ENCODE peak calls at places on chromosomes 12 and 14, in ten cellular contexts. One of them, this sample, is unnamed. For H3K9me3, the result is how much of the 10 kb centered on the place peaks cover.

GRCh38 chr14:77909911-77910310 is 110.0 kb downstream of the ADCK1 start:
- DNase-seq in ovary: no peak
- DNase-seq in K562: no peak
- DNase-seq in BE2C: no peak
- DNase-seq in heart right ventricle: no peak
- DNase-seq in RWPE2: no peak
- DNase-seq in Panc1: no peak
- DNase-seq in heart left ventricle: no peak
- DNase-seq in endothelial cell of umbilical vein: no peak
- DNase-seq in body of pancreas: no peak
- DNase-seq in this sample: no peak

GRCh38 chr12:16581416-16581815 is 24.5 kb downstream of the LMO3 start:
- DNase-seq in K562: no peak
- DNase-seq in BE2C: no peak
- DNase-seq in Panc1: no peak
- DNase-seq in ovary: no peak
- DNase-seq in endothelial cell of umbilical vein: no peak
- DNase-seq in RWPE2: no peak
- DNase-seq in heart left ventricle: no peak
- DNase-seq in body of pancreas: no peak
- DNase-seq in heart right ventricle: no peak
- DNase-seq in this sample: no peak

GRCh38 chr12:19130224-19131019 is 889 bp downstream of the PLEKHA5 start:
- DNase-seq in Panc1: no peak
- DNase-seq in RWPE2: no peak
- DNase-seq in endothelial cell of umbilical vein: peak
- DNase-seq in BE2C: peak
- DNase-seq in K562: peak
- DNase-seq in heart right ventricle: peak
- DNase-seq in ovary: peak
- DNase-seq in heart left ventricle: peak
- DNase-seq in body of pancreas: peak
- DNase-seq in this sample: no peak

GRCh38 chr14:75518625-75519024 is 3.6 kb upstream of the BATF start:
- DNase-seq in endothelial cell of umbilical vein: peak
- DNase-seq in heart left ventricle: no peak
- DNase-seq in Panc1: peak
- DNase-seq in body of pancreas: no peak
- DNase-seq in BE2C: no peak
- DNase-seq in ovary: no peak
- DNase-seq in heart right ventricle: no peak
- DNase-seq in RWPE2: no peak
- DNase-seq in K562: peak
- DNase-seq in this sample: no peak

GRCh38 chr12:53994268-53994690 is 5.7 kb upstream of the HOXC9 start:
- DNase-seq in RWPE2: no peak
- DNase-seq in Panc1: no peak
- DNase-seq in body of pancreas: no peak
- DNase-seq in K562: peak
- DNase-seq in endothelial cell of umbilical vein: no peak
- DNase-seq in heart right ventricle: no peak
- DNase-seq in ovary: peak
- DNase-seq in BE2C: no peak
- DNase-seq in heart left ventricle: no peak
- DNase-seq in this sample: no peak

GRCh38 chr12:56129210-56129691 is 1.2 kb downstream of the ESYT1 start:
- DNase-seq in heart left ventricle: peak
- DNase-seq in ovary: peak
- DNase-seq in Panc1: no peak
- DNase-seq in K562: peak
- DNase-seq in heart right ventricle: peak
- DNase-seq in endothelial cell of umbilical vein: peak
- DNase-seq in BE2C: peak
- DNase-seq in body of pancreas: peak
- DNase-seq in RWPE2: no peak
- DNase-seq in this sample: peak

GRCh38 chr12:13028825-13029570 is 15.2 kb upstream of the FAM234B start:
- DNase-seq in body of pancreas: no peak
- DNase-seq in heart left ventricle: no peak
- DNase-seq in Panc1: no peak
- DNase-seq in K562: no peak
- DNase-seq in heart right ventricle: no peak
- DNase-seq in BE2C: no peak
- DNase-seq in endothelial cell of umbilical vein: no peak
- DNase-seq in RWPE2: no peak
- DNase-seq in ovary: no peak
- DNase-seq in this sample: no peak

GRCh38 chr14:99479903-99480855 is 480 bp downstream of the SETD3 start:
- DNase-seq in K562: peak
- DNase-seq in ovary: peak
- DNase-seq in endothelial cell of umbilical vein: peak
- DNase-seq in Panc1: no peak
- DNase-seq in BE2C: peak
- DNase-seq in heart right ventricle: peak
- DNase-seq in RWPE2: peak
- DNase-seq in body of pancreas: peak
- DNase-seq in heart left ventricle: peak
- DNase-seq in this sample: peak

GRCh38 chr12:38269897-38270296 is 46.7 kb upstream of the ALG10B start:
- DNase-seq in RWPE2: no peak
- DNase-seq in endothelial cell of umbilical vein: no peak
- DNase-seq in body of pancreas: no peak
- DNase-seq in heart right ventricle: no peak
- DNase-seq in BE2C: no peak
- DNase-seq in Panc1: no peak
- DNase-seq in ovary: no peak
- DNase-seq in K562: no peak
- DNase-seq in heart left ventricle: no peak
- DNase-seq in this sample: no peak
- H3K9me3 ChIP-seq in RWPE2: under half
- H3K9me3 ChIP-seq in endothelial cell of umbilical vein: under half
- H3K9me3 ChIP-seq in body of pancreas: under half
- H3K9me3 ChIP-seq in heart right ventricle: under half
- H3K9me3 ChIP-seq in BE2C: under half
- H3K9me3 ChIP-seq in Panc1: under half
- H3K9me3 ChIP-seq in ovary: under half
- H3K9me3 ChIP-seq in K562: under half
- H3K9me3 ChIP-seq in heart left ventricle: under half
- H3K9me3 ChIP-seq in this sample: under half

GRCh38 chr12:115623275-115623674 is 654.2 kb downstream of the MED13L start:
- DNase-seq in endothelial cell of umbilical vein: no peak
- DNase-seq in body of pancreas: no peak
- DNase-seq in RWPE2: no peak
- DNase-seq in heart left ventricle: no peak
- DNase-seq in K562: no peak
- DNase-seq in heart right ventricle: no peak
- DNase-seq in ovary: no peak
- DNase-seq in Panc1: no peak
- DNase-seq in BE2C: no peak
- DNase-seq in this sample: no peak

GRCh38 chr12:115618105-115618504 is 659.4 kb downstream of the MED13L start:
- DNase-seq in BE2C: no peak
- DNase-seq in heart left ventricle: no peak
- DNase-seq in ovary: no peak
- DNase-seq in body of pancreas: no peak
- DNase-seq in Panc1: no peak
- DNase-seq in RWPE2: no peak
- DNase-seq in endothelial cell of umbilical vein: no peak
- DNase-seq in K562: no peak
- DNase-seq in heart right ventricle: no peak
- DNase-seq in this sample: no peak

GRCh38 chr12:115619889-115620288 is 657.6 kb downstream of the MED13L start:
- DNase-seq in endothelial cell of umbilical vein: no peak
- DNase-seq in K562: no peak
- DNase-seq in body of pancreas: no peak
- DNase-seq in BE2C: no peak
- DNase-seq in ovary: no peak
- DNase-seq in heart right ventricle: no peak
- DNase-seq in Panc1: no peak
- DNase-seq in heart left ventricle: no peak
- DNase-seq in RWPE2: no peak
- DNase-seq in this sample: no peak

GRCh38 chr12:115619061-115619460 is 658.4 kb downstream of the MED13L start:
- DNase-seq in BE2C: no peak
- DNase-seq in K562: no peak
- DNase-seq in RWPE2: no peak
- DNase-seq in heart left ventricle: no peak
- DNase-seq in heart right ventricle: no peak
- DNase-seq in Panc1: no peak
- DNase-seq in ovary: no peak
- DNase-seq in body of pancreas: no peak
- DNase-seq in endothelial cell of umbilical vein: no peak
- DNase-seq in this sample: no peak

DNA sequence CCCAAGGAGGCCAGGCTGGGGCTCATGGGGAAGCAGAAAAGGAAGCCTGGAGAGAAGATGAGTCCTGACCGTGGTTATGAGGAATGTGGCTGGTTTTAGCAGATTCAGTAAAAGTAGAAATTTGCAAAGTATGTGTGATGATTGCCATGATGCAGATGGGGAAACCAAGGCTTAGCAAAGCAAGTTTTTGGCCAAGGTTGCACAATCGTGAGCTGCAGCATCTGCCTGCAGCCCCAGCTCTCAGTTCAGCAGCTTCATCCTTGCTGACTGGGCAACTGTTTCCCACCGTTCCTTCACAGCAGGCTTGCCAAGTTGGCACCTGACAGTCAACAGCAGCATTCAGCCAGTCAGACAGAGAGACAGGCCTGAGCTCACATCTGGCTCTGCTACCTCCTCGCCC is 656.7 kb downstream of the MED13L start:
- DNase-seq in body of pancreas: no peak
- DNase-seq in heart left ventricle: no peak
- DNase-seq in heart right ventricle: no peak
- DNase-seq in K562: no peak
- DNase-seq in RWPE2: no peak
- DNase-seq in ovary: no peak
- DNase-seq in Panc1: no peak
- DNase-seq in BE2C: no peak
- DNase-seq in endothelial cell of umbilical vein: no peak
- DNase-seq in this sample: no peak
- H3K9me3 ChIP-seq in body of pancreas: under half
- H3K9me3 ChIP-seq in heart left ventricle: under half
- H3K9me3 ChIP-seq in heart right ventricle: under half
- H3K9me3 ChIP-seq in K562: under half
- H3K9me3 ChIP-seq in RWPE2: under half
- H3K9me3 ChIP-seq in ovary: under half
- H3K9me3 ChIP-seq in Panc1: under half
- H3K9me3 ChIP-seq in BE2C: under half
- H3K9me3 ChIP-seq in endothelial cell of umbilical vein: under half
- H3K9me3 ChIP-seq in this sample: under half

GRCh38 chr14:106209745-106210144 is 683.4 kb downstream of the TMEM121 start:
- DNase-seq in RWPE2: no peak
- DNase-seq in BE2C: no peak
- DNase-seq in heart right ventricle: no peak
- DNase-seq in heart left ventricle: no peak
- DNase-seq in body of pancreas: no peak
- DNase-seq in Panc1: no peak
- DNase-seq in ovary: no peak
- DNase-seq in K562: no peak
- DNase-seq in endothelial cell of umbilical vein: no peak
- DNase-seq in this sample: no peak

GRCh38 chr14:106210650-106211049 is 684.3 kb downstream of the TMEM121 start:
- DNase-seq in heart right ventricle: no peak
- DNase-seq in RWPE2: no peak
- DNase-seq in Panc1: no peak
- DNase-seq in BE2C: no peak
- DNase-seq in heart left ventricle: no peak
- DNase-seq in body of pancreas: no peak
- DNase-seq in ovary: no peak
- DNase-seq in endothelial cell of umbilical vein: no peak
- DNase-seq in K562: no peak
- DNase-seq in this sample: no peak

GRCh38 chr14:106218189-106218588 is 691.8 kb downstream of the TMEM121 start:
- DNase-seq in ovary: no peak
- DNase-seq in Panc1: no peak
- DNase-seq in body of pancreas: no peak
- DNase-seq in heart right ventricle: no peak
- DNase-seq in BE2C: no peak
- DNase-seq in endothelial cell of umbilical vein: no peak
- DNase-seq in heart left ventricle: no peak
- DNase-seq in K562: no peak
- DNase-seq in RWPE2: no peak
- DNase-seq in this sample: no peak

GRCh38 chr14:106211489-106211888 is 685.1 kb downstream of the TMEM121 start:
- DNase-seq in Panc1: no peak
- DNase-seq in body of pancreas: no peak
- DNase-seq in K562: no peak
- DNase-seq in RWPE2: no peak
- DNase-seq in endothelial cell of umbilical vein: no peak
- DNase-seq in ovary: no peak
- DNase-seq in heart right ventricle: no peak
- DNase-seq in BE2C: no peak
- DNase-seq in heart left ventricle: no peak
- DNase-seq in this sample: no peak

GRCh38 chr14:106215229-106215628 is 688.8 kb downstream of the TMEM121 start:
- DNase-seq in BE2C: no peak
- DNase-seq in K562: no peak
- DNase-seq in ovary: no peak
- DNase-seq in RWPE2: no peak
- DNase-seq in heart right ventricle: no peak
- DNase-seq in Panc1: no peak
- DNase-seq in endothelial cell of umbilical vein: no peak
- DNase-seq in heart left ventricle: no peak
- DNase-seq in body of pancreas: no peak
- DNase-seq in this sample: no peak
- H3K9me3 ChIP-seq in BE2C: under half
- H3K9me3 ChIP-seq in K562: under half
- H3K9me3 ChIP-seq in ovary: under half
- H3K9me3 ChIP-seq in RWPE2: under half
- H3K9me3 ChIP-seq in heart right ventricle: under half
- H3K9me3 ChIP-seq in Panc1: under half
- H3K9me3 ChIP-seq in endothelial cell of umbilical vein: under half
- H3K9me3 ChIP-seq in heart left ventricle: under half
- H3K9me3 ChIP-seq in body of pancreas: under half
- H3K9me3 ChIP-seq in this sample: under half

DNA sequence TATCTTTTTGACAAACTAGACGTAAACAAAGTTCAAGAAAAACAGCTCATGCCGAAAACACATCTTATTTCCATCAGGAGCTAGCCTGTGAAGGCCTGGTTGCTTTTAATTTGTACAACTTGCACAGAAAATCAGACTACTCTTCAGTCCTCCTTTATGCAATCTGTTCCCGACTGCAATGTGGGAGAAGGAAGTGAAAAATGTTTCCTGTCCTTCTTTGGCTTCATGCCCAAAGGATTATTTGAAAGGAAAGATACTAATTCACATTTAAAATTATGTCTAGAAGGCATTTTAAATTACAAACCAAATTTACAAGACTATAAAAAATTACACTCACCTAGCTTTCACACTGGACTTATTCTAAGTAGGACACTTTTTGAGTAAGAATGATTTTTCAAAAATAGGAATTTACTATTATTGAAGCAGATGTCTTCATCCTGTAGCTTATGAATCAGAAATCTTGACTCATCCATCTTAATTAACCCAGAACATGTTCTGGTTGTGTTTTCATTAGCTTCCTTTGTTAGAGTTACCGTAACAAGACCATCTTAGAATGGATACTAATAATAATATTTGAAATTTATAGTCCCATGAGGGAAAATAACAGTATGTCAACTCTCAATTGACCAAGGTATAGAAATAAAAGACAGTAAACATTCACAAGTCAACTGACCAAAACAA is 272.6 kb downstream of the PRKD1 start:
- DNase-seq in endothelial cell of umbilical vein: peak
- DNase-seq in Panc1: no peak
- DNase-seq in BE2C: no peak
- DNase-seq in K562: no peak
- DNase-seq in ovary: no peak
- DNase-seq in body of pancreas: no peak
- DNase-seq in heart left ventricle: no peak
- DNase-seq in heart right ventricle: no peak
- DNase-seq in RWPE2: no peak
- DNase-seq in this sample: no peak
- H3K9me3 ChIP-seq in endothelial cell of umbilical vein: under half
- H3K9me3 ChIP-seq in Panc1: under half
- H3K9me3 ChIP-seq in BE2C: under half
- H3K9me3 ChIP-seq in K562: under half
- H3K9me3 ChIP-seq in ovary: under half
- H3K9me3 ChIP-seq in body of pancreas: under half
- H3K9me3 ChIP-seq in heart left ventricle: under half
- H3K9me3 ChIP-seq in heart right ventricle: under half
- H3K9me3 ChIP-seq in RWPE2: under half
- H3K9me3 ChIP-seq in this sample: under half